ENCODE peak calls at places on chromosomes 3 and 15, in seven cellular contexts. K is mesenchymal stem cell, H is neural progenitor cell, P is OCI-LY7, V is IMR-90, O is GM23248, I is PC-3. X is an unnamed sample.

GRCh38 chr3:66598168-66598567 is 97.3 kb upstream of the LRIG1 start:
- DNase-seq in K (no peak), H (no peak), P (no peak), V (peak), O (peak), I (no peak), X (no peak)

GRCh38 chr3:138950006-138950644 is 3.1 kb downstream of the FOXL2NB start:
- DNase-seq in K (peak), H (peak), P (no peak), V (peak), O (peak), I (no peak), X (peak)

GRCh38 chr3:120182613-120183524 is 88.6 kb upstream of the GSK3B start:
- DNase-seq in K (peak), H (no peak), P (peak), V (peak), O (peak), I (peak), X (peak)

GRCh38 chr3:69541059-69541471 is 155.2 kb upstream of the FRMD4B start:
- DNase-seq in K (no peak), H (peak), P (no peak), V (no peak), O (no peak), I (no peak), X (peak)

GRCh38 chr3:44712455-44713075 is at the start of gene ZNF502:
- DNase-seq in K (peak), H (peak), P (no peak), V (peak), O (peak), I (no peak), X (peak)

GRCh38 chr15:53539878-53540277 is 219.6 kb downstream of the WDR72 start:
- DNase-seq in K (no peak), H (no peak), P (no peak), V (no peak), O (no peak), I (peak), X (no peak)

GRCh38 chr3:127888564-127889107 is 26.4 kb upstream of the KBTBD12 start:
- DNase-seq in K (no peak), H (no peak), P (no peak), V (no peak), O (peak), I (no peak), X (no peak)

GRCh38 chr15:70062321-70062956 is 35.3 kb downstream of the TLE3 start:
- DNase-seq in K (no peak), H (peak), P (no peak), V (peak), O (no peak), I (peak), X (no peak)

GRCh38 chr3:156681003-156681402 is 6.6 kb downstream of the TIPARP start:
- DNase-seq in K (peak), H (peak), P (no peak), V (peak), O (peak), I (peak), X (peak)

GRCh38 chr3:9951962-9952805 is at the start of gene PRRT3:
- DNase-seq in K (peak), H (peak), P (peak), V (peak), O (peak), I (peak), X (peak)

GRCh38 chr3:175749981-175750380 is 890.8 kb downstream of the NAALADL2 start:
- DNase-seq in K (no peak), H (no peak), P (no peak), V (no peak), O (no peak), I (no peak), X (no peak)
- H3K4me3 ChIP-seq in K (no peak), H (no peak), P (no peak), V (no peak), O (no peak), I (no peak), X (no peak)

DNA sequence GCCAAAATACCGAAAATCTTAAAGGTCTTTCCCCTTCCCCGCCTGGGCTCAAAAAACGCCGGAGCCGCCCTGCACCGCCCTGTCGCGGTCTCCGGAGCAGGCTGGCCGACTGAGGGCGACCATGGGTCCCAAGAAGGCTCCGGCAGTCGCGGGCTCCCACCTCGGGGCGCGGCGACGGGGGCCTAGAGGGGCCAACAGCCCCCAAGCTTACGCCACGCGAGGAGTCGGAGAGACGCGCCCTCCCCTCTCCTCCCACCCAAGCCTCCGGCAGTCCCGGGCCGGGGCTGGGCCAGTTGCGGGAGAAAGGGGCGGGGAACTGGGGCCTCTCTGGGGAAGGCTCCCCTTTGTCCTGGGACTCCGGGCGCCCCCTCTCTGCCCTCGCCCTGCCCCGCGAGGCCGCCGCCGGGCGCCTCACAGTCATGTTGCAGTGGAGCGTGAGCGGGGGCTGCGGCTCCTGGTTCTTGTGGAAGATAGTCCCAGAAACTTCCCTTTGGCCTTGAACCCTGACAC is 69.1 kb downstream of the GOLGA8B start:
- DNase-seq in K (peak), H (peak), P (no peak), V (no peak), O (peak), I (peak), X (peak)
- H2AFZ ChIP-seq in K (peak), H (peak), P (no peak), V (peak), O (peak), I (peak), X (peak)

GRCh38 chr3:36944641-36945270 is at the start of gene TRANK1:
- DNase-seq in K (peak), H (peak), P (peak), V (peak), O (peak), I (no peak), X (peak)

GRCh38 chr3:36945326-36945980 is 599 bp upstream of the TRANK1 start:
- DNase-seq in K (no peak), H (no peak), P (no peak), V (no peak), O (no peak), I (no peak), X (peak)

GRCh38 chr3:36943601-36944000 is 1.3 kb downstream of the TRANK1 start:
- DNase-seq in K (no peak), H (peak), P (no peak), V (no peak), O (peak), I (no peak), X (peak)

GRCh38 chr3:36942632-36943248 is 2.1 kb downstream of the TRANK1 start:
- DNase-seq in K (no peak), H (no peak), P (no peak), V (no peak), O (no peak), I (no peak), X (no peak)

DNA sequence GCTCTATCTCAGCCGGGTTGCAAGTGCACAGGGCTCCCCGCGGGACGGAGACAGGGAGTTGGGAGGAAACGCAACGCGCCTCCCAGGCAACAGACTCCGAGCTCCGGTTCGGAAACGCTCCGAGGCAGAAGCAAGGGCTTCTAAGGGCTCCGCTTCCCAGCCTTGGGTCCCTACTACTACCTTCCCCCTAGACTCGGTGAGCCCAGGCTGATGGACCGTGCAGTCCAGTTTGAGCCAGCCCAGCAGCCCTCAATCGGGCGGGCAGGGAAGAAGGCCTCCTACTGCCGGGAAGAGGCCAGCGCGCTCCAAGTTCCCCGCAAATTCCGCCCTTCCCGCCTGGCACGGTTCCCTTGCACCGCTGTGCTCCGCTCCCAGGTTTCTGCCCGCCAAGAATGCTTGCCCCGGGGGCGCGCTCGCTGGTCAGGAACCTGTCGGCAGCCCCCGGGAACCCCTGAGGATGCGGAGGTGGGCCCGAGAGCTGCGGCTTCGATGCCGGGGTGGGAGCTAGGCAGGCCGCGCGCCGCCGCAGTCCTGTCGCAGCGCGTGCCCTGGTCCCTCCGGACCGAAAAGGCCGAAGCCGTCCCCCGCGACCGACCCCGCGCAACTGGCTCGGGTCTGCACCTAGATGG is 728 bp downstream of the TRANK1 start:
- DNase-seq in K (peak), H (peak), P (peak), V (peak), O (peak), I (peak), X (peak)
- H3K4me3 ChIP-seq in K (peak), H (peak), P (peak), V (peak), O (peak), I (peak), X (peak)

GRCh38 chr3:79726795-79727194 is 41.0 kb downstream of the ROBO1 start:
- DNase-seq in K (no peak), H (no peak), P (no peak), V (no peak), O (no peak), I (no peak), X (no peak)

GRCh38 chr3:79729096-79729495 is 38.7 kb downstream of the ROBO1 start:
- DNase-seq in K (no peak), H (no peak), P (no peak), V (no peak), O (peak), I (peak), X (no peak)

DNA sequence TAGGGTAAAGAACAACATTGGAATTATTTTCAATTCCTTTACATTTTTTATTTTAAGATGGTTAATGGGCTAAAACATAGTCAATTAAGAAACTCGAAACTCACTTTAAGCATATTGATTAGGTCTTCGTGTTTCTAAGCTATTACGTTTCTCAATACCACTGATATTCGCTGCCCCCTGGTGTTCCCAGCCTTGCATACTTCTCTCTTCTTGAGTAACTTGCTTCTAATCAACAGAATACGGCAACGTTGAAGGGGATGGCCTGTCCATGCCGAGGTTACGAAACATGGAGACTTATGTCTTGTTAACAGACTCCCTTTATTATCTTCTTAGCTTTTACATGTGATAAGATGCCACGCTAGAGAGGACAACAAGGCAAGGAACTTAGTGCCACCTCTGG is 43.6 kb downstream of the ROBO1 start:
- DNase-seq in K (no peak), H (peak), P (no peak), V (no peak), O (no peak), I (peak), X (peak)
- H2AFZ ChIP-seq in K (no peak), H (no peak), P (no peak), V (no peak), O (no peak), I (no peak), X (no peak)

GRCh38 chr15:71807125-71807629 is 3.2 kb upstream of the NR2E3 start:
- DNase-seq in K (peak), H (peak), P (no peak), V (no peak), O (no peak), I (no peak), X (peak)

GRCh38 chr15:71806452-71806931 is 3.9 kb upstream of the NR2E3 start:
- DNase-seq in K (peak), H (peak), P (no peak), V (peak), O (peak), I (peak), X (peak)

GRCh38 chr15:71808311-71809020 is 1.9 kb upstream of the NR2E3 start:
- DNase-seq in K (no peak), H (no peak), P (no peak), V (no peak), O (no peak), I (no peak), X (no peak)

GRCh38 chr15:71809346-71809745 is 1.0 kb upstream of the NR2E3 start:
- DNase-seq in K (no peak), H (no peak), P (no peak), V (no peak), O (no peak), I (no peak), X (no peak)

GRCh38 chr15:71807691-71808091 is 2.7 kb upstream of the NR2E3 start:
- DNase-seq in K (peak), H (peak), P (no peak), V (peak), O (peak), I (no peak), X (peak)
- H3K4me3 ChIP-seq in K (no peak), H (peak), P (no peak), V (no peak), O (no peak), I (no peak), X (peak)

GRCh38 chr3:131530843-131531242 is 28.1 kb upstream of the MRPL3 start:
- DNase-seq in K (no peak), H (no peak), P (no peak), V (no peak), O (no peak), I (no peak), X (no peak)

GRCh38 chr3:131530374-131530773 is 27.6 kb upstream of the MRPL3 start:
- DNase-seq in K (no peak), H (no peak), P (no peak), V (no peak), O (no peak), I (no peak), X (no peak)

GRCh38 chr3:131532645-131533044 is 29.9 kb upstream of the MRPL3 start:
- DNase-seq in K (no peak), H (no peak), P (no peak), V (no peak), O (no peak), I (no peak), X (no peak)

GRCh38 chr3:131526801-131527347 is 24.1 kb upstream of the MRPL3 start:
- DNase-seq in K (peak), H (peak), P (no peak), V (peak), O (peak), I (peak), X (peak)
- H2AFZ ChIP-seq in K (no peak), H (no peak), P (no peak), V (peak), O (peak), I (peak), X (peak)

GRCh38 chr15:52003710-52004109 is 15.3 kb upstream of the MAPK6 start:
- DNase-seq in K (no peak), H (no peak), P (no peak), V (no peak), O (no peak), I (no peak), X (no peak)

GRCh38 chr15:52006702-52007340 is 12.2 kb upstream of the MAPK6 start:
- DNase-seq in K (no peak), H (no peak), P (no peak), V (no peak), O (no peak), I (no peak), X (no peak)

GRCh38 chr15:52002351-52002750 is 16.7 kb upstream of the MAPK6 start:
- DNase-seq in K (no peak), H (no peak), P (no peak), V (no peak), O (no peak), I (no peak), X (no peak)

GRCh38 chr15:52005748-52006701 is 13.0 kb upstream of the MAPK6 start:
- DNase-seq in K (peak), H (no peak), P (no peak), V (peak), O (peak), I (peak), X (no peak)

DNA sequence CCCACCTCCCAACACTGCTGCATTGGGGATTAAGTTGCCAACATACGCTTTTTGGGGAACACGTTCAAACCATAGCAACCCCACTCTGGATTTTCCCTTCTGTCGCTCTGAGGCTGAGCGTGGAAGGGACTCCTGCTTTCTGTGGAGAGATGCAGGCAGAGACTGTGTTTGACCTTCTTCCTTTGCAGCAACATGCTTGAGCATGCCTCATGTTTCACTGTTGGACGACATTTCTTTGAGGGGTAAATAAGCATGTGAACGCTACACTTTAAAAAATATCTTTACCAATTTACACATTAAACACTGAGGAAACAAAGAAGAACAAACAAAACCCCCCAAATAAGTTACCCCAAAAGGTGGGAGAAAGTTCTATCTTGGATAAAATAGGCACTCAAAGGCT is 14.2 kb upstream of the MAPK6 start:
- DNase-seq in K (no peak), H (no peak), P (no peak), V (no peak), O (no peak), I (no peak), X (no peak)
- H3K4me3 ChIP-seq in K (no peak), H (no peak), P (no peak), V (no peak), O (no peak), I (no peak), X (no peak)

DNA sequence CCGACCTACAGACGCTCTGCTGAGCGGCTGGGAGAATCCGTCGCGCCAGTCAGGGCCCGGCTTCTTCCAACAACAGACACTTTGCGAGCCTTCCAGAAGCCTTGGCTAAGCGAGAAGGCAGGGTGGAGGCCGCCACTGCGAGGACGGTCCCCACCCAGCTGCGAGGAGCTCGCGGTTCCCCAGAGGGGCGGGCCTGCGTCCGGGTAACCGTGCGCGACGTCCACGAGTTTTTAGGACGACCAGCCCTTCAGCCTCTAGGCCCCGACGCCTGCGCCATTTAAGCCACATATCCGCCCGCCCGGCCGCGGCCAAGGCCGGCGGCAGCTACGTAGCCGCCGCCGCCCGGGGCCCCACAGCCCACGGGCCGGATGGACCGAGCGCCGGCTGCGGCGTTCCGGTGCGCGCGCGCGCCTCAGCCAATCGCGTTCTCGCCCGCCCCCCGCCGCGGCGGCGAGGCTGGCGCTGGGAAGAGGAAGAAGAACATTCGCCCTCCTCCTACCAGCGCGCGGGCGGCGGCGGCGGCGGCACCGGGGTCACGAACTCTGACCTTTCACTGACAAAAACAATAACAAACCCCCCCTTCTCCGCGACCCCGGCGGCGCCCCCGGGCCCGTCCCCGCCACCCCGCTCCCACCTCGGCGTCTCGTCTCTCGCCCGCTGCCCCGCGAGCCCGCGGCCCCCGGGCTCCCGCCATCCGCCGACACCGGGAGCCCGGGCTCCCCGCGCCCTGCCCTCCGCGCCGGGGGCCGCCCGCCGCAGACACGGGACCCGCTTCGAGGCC is at the start of gene NR2C2:
- DNase-seq in K (peak), H (peak), P (peak), V (peak), O (peak), I (peak), X (peak)
- H2AFZ ChIP-seq in K (peak), H (peak), P (peak), V (peak), O (peak), I (peak), X (peak)

X was measured in GM23338.